ENCODE peak calls at places on chromosomes 11 and 22, in four cellular contexts. F, I, K and C are unnamed samples.

GRCh38 chr11:118619444-118620205 is 12.2 kb downstream of the PHLDB1 start:
- DNase-seq in F (no peak), I (no peak), K (no peak), C (no peak)

GRCh38 chr11:22349446-22349845 is 11.3 kb downstream of the SLC17A6 start:
- DNase-seq in F (no peak), I (no peak), K (no peak), C (no peak)

GRCh38 chr11:57646221-57646620 is 3.5 kb downstream of the YPEL4 start:
- DNase-seq in F (no peak), I (no peak), K (peak; percentile 58), C (no peak)

GRCh38 chr11:35045219-35045819 is 93.7 kb upstream of the CD44 start:
- DNase-seq in F (peak; percentile 64), I (no peak), K (no peak), C (no peak)

GRCh38 chr11:2760196-2760871 is 60.5 kb upstream of the KCNQ1OT1 start:
- DNase-seq in F (no peak), I (no peak), K (peak; percentile 37), C (peak; percentile 4)

GRCh38 chr22:42711281-42711731 is 9.4 kb downstream of the A4GALT start:
- DNase-seq in F (no peak), I (no peak), K (no peak), C (no peak)

GRCh38 chr22:48070083-48070482 is 1307.6 kb downstream of the TBC1D22A start:
- DNase-seq in F (no peak), I (no peak), K (no peak), C (no peak)

GRCh38 chr11:46252373-46252914 is 25.0 kb upstream of the CREB3L1 start:
- DNase-seq in F (peak; percentile 89), I (no peak), K (no peak), C (no peak)

GRCh38 chr11:45091563-45092392 is 54.7 kb upstream of the PRDM11 start:
- DNase-seq in F (no peak), I (no peak), K (peak; percentile 77), C (peak; percentile 71)

GRCh38 chr11:86637976-86638375 is 34.4 kb downstream of the ME3 start:
- DNase-seq in F (no peak), I (no peak), K (no peak), C (no peak)

GRCh38 chr11:102552020-102552419 is 21.5 kb upstream of the MMP7 start:
- DNase-seq in F (no peak), I (no peak), K (no peak), C (no peak)

GRCh38 chr11:128052912-128053641 is 534.3 kb downstream of the ETS1 start:
- DNase-seq in F (no peak), I (no peak), K (no peak), C (no peak)

GRCh38 chr11:84714316-84714780 is 912.8 kb downstream of the DLG2 start:
- DNase-seq in F (peak; percentile 58), I (no peak), K (peak; percentile 85), C (peak; percentile 87)

GRCh38 chr11:36296925-36297604 is 977 bp downstream of the PRR5L start:
- DNase-seq in F (no peak), I (no peak), K (no peak), C (no peak)

GRCh38 chr11:45333506-45333971 is 47.4 kb upstream of the SYT13 start:
- DNase-seq in F (peak; percentile 15), I (no peak), K (peak; percentile 55), C (peak; percentile 44)

GRCh38 chr11:94706211-94706610 is 61.9 kb upstream of the AMOTL1 start:
- DNase-seq in F (no peak), I (no peak), K (no peak), C (no peak)

GRCh38 chr11:66002648-66003225 is 434 bp downstream of the BANF1 start:
- DNase-seq in F (peak; percentile 45), I (no peak), K (no peak), C (no peak)

GRCh38 chr11:112961146-112961668 is at the start of gene NCAM1:
- DNase-seq in F (peak; percentile 19), I (no peak), K (peak; percentile 94), C (peak; percentile 97)

GRCh38 chr11:72573380-72573949 is 100.8 kb downstream of the PDE2A start:
- DNase-seq in F (peak; percentile 9), I (no peak), K (peak; percentile 85), C (peak; percentile 78)

GRCh38 chr11:35390737-35391682 is 28.3 kb downstream of the SLC1A2 start:
- DNase-seq in F (peak; percentile 78), I (peak; percentile 82), K (no peak), C (no peak)

GRCh38 chr11:125020342-125020741 is 42.8 kb upstream of the SLC37A2 start:
- DNase-seq in F (no peak), I (no peak), K (no peak), C (no peak)

GRCh38 chr22:36773935-36774334 is 2.0 kb downstream of the IFT27 start:
- DNase-seq in F (no peak), I (no peak), K (no peak), C (no peak)

GRCh38 chr11:121071456-121072236 is 29.4 kb upstream of the TECTA start:
- DNase-seq in F (peak; percentile 70), I (no peak), K (no peak), C (no peak)

GRCh38 chr11:117950999-117951961 is 22.1 kb upstream of the TMPRSS13 start:
- DNase-seq in F (no peak), I (no peak), K (peak; percentile 32), C (no peak)

GRCh38 chr11:17413414-17414316 is 25.2 kb upstream of the KCNJ11 start:
- DNase-seq in F (peak; percentile 44), I (no peak), K (no peak), C (no peak)

GRCh38 chr11:67632175-67632981 is 2.6 kb upstream of the NUDT8 start:
- DNase-seq in F (peak; percentile 71), I (no peak), K (no peak), C (peak; percentile 9)

GRCh38 chr11:8384199-8384821 is 120.6 kb upstream of the LMO1 start:
- DNase-seq in F (no peak), I (no peak), K (no peak), C (peak; percentile 68)

GRCh38 chr11:128463386-128463829 is 124.0 kb downstream of the ETS1 start:
- DNase-seq in F (no peak), I (no peak), K (no peak), C (no peak)

GRCh38 chr11:64675417-64676252 is 47.4 kb downstream of the NRXN2 start:
- DNase-seq in F (no peak), I (no peak), K (no peak), C (no peak)

GRCh38 chr11:17014321-17014773 is at the start of gene PLEKHA7:
- DNase-seq in F (peak; percentile 28), I (no peak), K (no peak), C (peak; percentile 37)

GRCh38 chr11:33857924-33858323 is 34.0 kb downstream of the LMO2 start:
- DNase-seq in F (peak; percentile 31), I (peak; percentile 32), K (peak; percentile 92), C (peak; percentile 86)

GRCh38 chr11:19715373-19715772 is 2.7 kb downstream of the NAV2 start:
- DNase-seq in F (no peak), I (no peak), K (no peak), C (no peak)
- TF ChIP-seq ATF3 in F (no peak), I (no peak), K (no peak), C (no peak)

GRCh38 chr11:95711945-95712221 is 77.7 kb downstream of the FAM76B start:
- DNase-seq in F (no peak), I (peak; percentile 13), K (no peak), C (no peak)

GRCh38 chr11:95714853-95715776 is 74.5 kb downstream of the FAM76B start:
- DNase-seq in F (no peak), I (peak; percentile 16), K (no peak), C (no peak)

GRCh38 chr11:95713428-95713827 is 76.2 kb downstream of the FAM76B start:
- DNase-seq in F (no peak), I (no peak), K (no peak), C (no peak)

GRCh38 chr11:95708681-95709080 is 80.9 kb downstream of the FAM76B start:
- DNase-seq in F (no peak), I (no peak), K (no peak), C (no peak)

DNA sequence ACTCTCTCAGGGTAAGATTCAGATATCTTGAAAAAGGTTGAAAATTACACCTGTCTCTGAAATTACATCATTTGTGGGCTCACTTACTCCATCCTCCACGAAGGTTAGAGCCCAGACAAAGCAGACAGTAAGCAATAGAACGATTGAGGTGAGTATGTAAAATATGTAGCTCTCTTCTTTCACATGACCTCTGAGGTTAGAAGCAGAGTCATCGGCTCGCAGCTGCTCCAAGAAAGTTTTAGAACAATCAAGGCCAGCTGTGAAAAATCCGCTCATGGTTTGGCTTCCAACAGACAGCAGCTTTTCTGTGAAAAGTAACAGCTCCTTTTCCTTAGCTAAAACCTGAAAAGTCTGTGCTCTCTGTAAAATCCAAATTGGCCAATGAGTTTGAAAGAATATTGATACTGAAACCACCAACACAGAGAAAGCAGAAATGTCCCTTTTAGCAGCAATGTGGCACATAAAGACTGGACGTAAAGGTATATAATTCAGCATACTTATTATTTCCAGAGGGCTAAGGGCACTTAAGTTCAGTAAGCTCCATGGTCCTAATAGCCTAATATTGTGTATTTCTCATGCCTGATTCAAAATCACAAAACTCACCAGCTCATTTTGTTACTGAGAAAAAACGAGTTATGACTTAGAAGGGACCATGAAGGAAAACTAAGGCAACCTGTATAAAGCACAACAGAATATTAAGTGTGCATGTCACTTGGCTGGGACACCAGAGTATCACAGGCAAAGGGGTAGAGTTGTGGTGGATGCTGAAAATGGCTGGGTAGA is 78.2 kb downstream of the FAM76B start:
- DNase-seq in F (no peak), I (peak; percentile 28), K (no peak), C (no peak)
- TF ChIP-seq ATF2 in F (no peak), I (no peak), K (no peak), C (no peak)

GRCh38 chr22:26663374-26663923 is 6.1 kb downstream of the MIAT start:
- DNase-seq in F (no peak), I (no peak), K (no peak), C (no peak)

GRCh38 chr22:26667140-26667539 is 9.8 kb downstream of the MIAT start:
- DNase-seq in F (no peak), I (no peak), K (no peak), C (no peak)

GRCh38 chr22:26662160-26662559 is 4.8 kb downstream of the MIAT start:
- DNase-seq in F (no peak), I (no peak), K (no peak), C (no peak)

GRCh38 chr22:26669060-26669481 is 11.7 kb downstream of the MIAT start:
- DNase-seq in F (peak; percentile 32), I (no peak), K (peak; percentile 79), C (peak; percentile 74)

GRCh38 chr22:26666035-26666338 is 8.6 kb downstream of the MIAT start:
- DNase-seq in F (no peak), I (no peak), K (no peak), C (no peak)
- TF ChIP-seq ATF3 in F (no peak), I (no peak), K (no peak), C (no peak)

GRCh38 chr11:6547177-6547576 is 50.1 kb downstream of the DNHD1 start:
- DNase-seq in F (no peak), I (no peak), K (no peak), C (no peak)
- TF ChIP-seq ATF2 in F (no peak), I (no peak), K (no peak), C (no peak)